ENCODE peak calls at places on chromosomes 7 and 10, in four cellular contexts. V, A, F and N are unnamed samples.

GRCh38 chr7:79298145-79298760 is 155.2 kb downstream of the MAGI2 start:
- DNase-seq in V (no peak), A (peak; percentile 21), F (no peak), N (peak; percentile 25)

GRCh38 chr10:75019360-75019759 is 92.1 kb upstream of the SAMD8 start:
- DNase-seq in V (no peak), A (peak; percentile 44), F (no peak), N (no peak)

GRCh38 chr10:112231602-112232001 is 48.0 kb upstream of the GPAM start:
- DNase-seq in V (no peak), A (no peak), F (no peak), N (no peak)

GRCh38 chr10:102413053-102413705 is 5.4 kb downstream of the PSD start:
- DNase-seq in V (no peak), A (no peak), F (no peak), N (no peak)

GRCh38 chr7:159306012-159306411 is 161.3 kb upstream of the VIPR2 start:
- DNase-seq in V (no peak), A (no peak), F (no peak), N (no peak)

GRCh38 chr7:78176186-78176585 is 377.6 kb downstream of the PHTF2 start:
- DNase-seq in V (no peak), A (no peak), F (no peak), N (no peak)

GRCh38 chr10:26517141-26517890 is 79.2 kb downstream of the APBB1IP start:
- DNase-seq in V (no peak), A (no peak), F (no peak), N (no peak)

GRCh38 chr7:26860361-26860760 is 4.0 kb downstream of the SKAP2 start:
- DNase-seq in V (no peak), A (no peak), F (no peak), N (peak; percentile 42)

GRCh38 chr7:105638942-105639495 is 57.7 kb upstream of the EFCAB10 start:
- DNase-seq in V (no peak), A (no peak), F (peak; percentile 81), N (no peak)

GRCh38 chr10:89805599-89806013 is 104.2 kb downstream of the KIF20B start:
- DNase-seq in V (peak; percentile 27), A (no peak), F (no peak), N (no peak)

GRCh38 chr7:121073463-121074099 is 85.1 kb downstream of the CPED1 start:
- DNase-seq in V (no peak), A (no peak), F (no peak), N (no peak)

GRCh38 chr7:121077165-121077630 is 88.7 kb downstream of the CPED1 start:
- DNase-seq in V (no peak), A (no peak), F (no peak), N (no peak)

GRCh38 chr7:121078701-121079227 is 90.3 kb downstream of the CPED1 start:
- DNase-seq in V (no peak), A (peak; percentile 82), F (no peak), N (no peak)

GRCh38 chr7:121075952-121076349 is 87.4 kb downstream of the CPED1 start:
- DNase-seq in V (no peak), A (peak; percentile 59), F (no peak), N (no peak)

DNA sequence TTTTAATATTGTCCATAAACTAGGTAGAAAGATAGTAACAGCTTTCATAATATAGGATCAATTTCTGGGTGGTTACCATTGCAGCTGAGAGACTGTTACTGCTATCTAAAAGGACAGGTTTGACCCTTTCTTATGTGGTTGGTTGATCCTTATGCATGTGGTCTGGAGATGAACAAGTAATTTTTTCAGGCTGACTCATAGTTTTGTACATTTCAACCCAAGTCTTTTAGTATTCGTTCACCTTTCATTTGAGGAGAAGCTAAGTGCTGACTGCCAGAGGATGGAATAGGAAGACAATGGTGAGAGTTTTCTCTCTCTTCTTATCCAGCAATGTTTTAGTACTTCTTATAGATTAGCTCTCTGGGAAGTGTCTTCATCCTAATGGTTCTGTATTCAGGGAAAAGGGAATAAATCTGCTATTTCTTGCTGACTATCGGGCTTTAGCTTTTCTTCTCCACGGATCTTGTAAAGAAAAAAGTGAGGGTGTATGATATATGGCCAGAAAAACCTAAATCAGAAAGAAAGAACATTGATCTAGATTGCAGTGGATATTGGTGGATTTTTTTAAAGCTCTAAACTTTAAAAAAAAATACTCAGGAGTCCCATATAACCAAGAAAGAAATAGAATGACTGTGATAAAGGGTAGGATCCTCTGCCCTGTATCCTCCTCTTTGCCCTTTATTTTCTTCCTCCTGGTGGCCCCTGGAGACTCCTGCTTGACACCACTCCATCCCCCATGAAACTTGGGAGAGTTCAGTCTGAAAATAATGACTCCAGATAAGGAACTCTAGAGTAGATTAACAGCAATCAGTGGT is 88.0 kb downstream of the CPED1 start:
- DNase-seq in V (no peak), A (peak; percentile 95), F (no peak), N (no peak)
- TF ChIP-seq TAF1 in V (no peak), A (peak; percentile 73), F (no peak), N (no peak)

GRCh38 chr7:143321242-143321641 is 5.3 kb downstream of the CLCN1 start:
- DNase-seq in V (no peak), A (no peak), F (no peak), N (no peak)

GRCh38 chr7:143322646-143323343 is 6.9 kb downstream of the CLCN1 start:
- DNase-seq in V (no peak), A (no peak), F (no peak), N (no peak)

GRCh38 chr7:143320620-143321019 is 4.7 kb downstream of the CLCN1 start:
- DNase-seq in V (no peak), A (no peak), F (no peak), N (no peak)

GRCh38 chr7:143323650-143324049 is 7.7 kb downstream of the CLCN1 start:
- DNase-seq in V (no peak), A (no peak), F (no peak), N (no peak)

GRCh38 chr7:143321734-143322133 is 5.8 kb downstream of the CLCN1 start:
- DNase-seq in V (no peak), A (no peak), F (no peak), N (no peak)
- TF ChIP-seq SRF in V (no peak), A (no peak), F (no peak), N (no peak)

DNA sequence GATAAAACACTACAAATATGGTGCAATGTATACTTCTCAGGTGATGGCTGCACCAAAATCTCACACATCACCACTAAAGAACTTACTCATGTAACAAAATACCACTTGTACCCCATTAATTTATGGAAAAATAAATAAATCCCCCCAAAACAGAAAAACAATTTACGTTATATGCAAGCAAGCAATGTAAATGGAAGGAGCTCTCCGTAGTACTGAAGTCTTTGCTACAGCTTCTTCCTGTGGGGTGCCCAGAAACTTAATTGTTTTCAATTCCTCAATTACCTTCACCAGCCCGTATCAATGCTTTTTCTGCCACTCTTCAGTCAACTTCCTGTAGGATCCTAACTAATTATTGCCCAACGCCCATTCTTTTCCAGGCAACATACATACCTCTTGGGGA is 138.1 kb downstream of the RELN start:
- DNase-seq in V (no peak), A (peak; percentile 30), F (no peak), N (no peak)
- TF ChIP-seq TAF1 in V (no peak), A (no peak), F (no peak), N (no peak)

GRCh38 chr7:12111461-12112405 is 99.4 kb upstream of the TMEM106B start:
- DNase-seq in V (no peak), A (no peak), F (peak; percentile 39), N (no peak)
- TF ChIP-seq SRF in V (no peak), A (no peak), F (no peak), N (no peak)

GRCh38 chr7:123215350-123215749 is 15.6 kb upstream of the SLC13A1 start:
- DNase-seq in V (no peak), A (no peak), F (no peak), N (no peak)

GRCh38 chr7:123218866-123219265 is 19.1 kb upstream of the SLC13A1 start:
- DNase-seq in V (no peak), A (no peak), F (no peak), N (no peak)

GRCh38 chr7:123216825-123217224 is 17.1 kb upstream of the SLC13A1 start:
- DNase-seq in V (no peak), A (no peak), F (no peak), N (no peak)

DNA sequence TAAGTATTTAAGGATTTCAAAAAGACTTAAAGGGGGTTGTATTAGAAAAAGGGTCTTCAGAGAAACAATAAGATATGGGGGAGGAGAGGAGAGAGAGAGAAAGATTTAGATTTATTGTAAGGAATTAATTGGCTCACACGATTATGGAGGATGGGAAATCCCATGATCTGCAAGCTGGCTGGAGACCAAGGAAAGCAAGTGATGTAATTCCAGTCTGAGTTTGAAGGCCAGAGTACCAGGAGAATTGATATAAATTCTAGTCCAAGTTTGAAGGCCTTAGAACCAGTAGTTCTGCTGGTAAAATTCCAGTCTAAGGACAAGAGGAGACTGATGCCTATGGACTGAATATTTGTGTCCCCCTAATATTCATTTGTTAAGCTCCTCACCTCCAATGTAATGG is 20.6 kb upstream of the SLC13A1 start:
- DNase-seq in V (no peak), A (no peak), F (no peak), N (no peak)
- TF ChIP-seq TAF1 in V (no peak), A (no peak), F (no peak), N (no peak)

GRCh38 chr10:8130973-8131911 is 76.8 kb downstream of the GATA3 start:
- DNase-seq in V (peak; percentile 54), A (no peak), F (no peak), N (no peak)
- TF ChIP-seq SRF in V (no peak), A (no peak), F (no peak), N (no peak)